ENCODE peak calls at places on chromosome 17, in eight cellular contexts. K is A549, C is adrenal gland, Q is stomach, M is heart left ventricle, V is IMR-90, F is transverse colon, U is lower leg skin. Y is an unnamed sample.

GRCh38 chr17:17681187-17681743 is at the start of gene RAI1:
- DNase-seq in K (peak), C (peak), Q (peak), M (peak), V (peak), F (peak), U (peak), Y (peak)

GRCh38 chr17:48795444-48796162 is 21.4 kb downstream of the TTLL6 start:
- DNase-seq in K (peak), C (no peak), Q (no peak), M (no peak), V (peak), F (peak), U (peak), Y (no peak)

GRCh38 chr17:59786536-59787319 is 79.3 kb downstream of the VMP1 start:
- DNase-seq in K (peak), C (peak), Q (peak), M (no peak), V (peak), F (peak), U (peak), Y (no peak)

GRCh38 chr17:82985973-82986372 is 93.4 kb upstream of the METRNL start:
- DNase-seq in K (no peak), C (no peak), Q (peak), M (peak), V (peak), F (peak), U (no peak), Y (no peak)

GRCh38 chr17:77163001-77163400 is 22.2 kb downstream of the SEC14L1 start:
- DNase-seq in K (no peak), C (no peak), Q (no peak), M (no peak), V (peak), F (peak), U (no peak), Y (no peak)

GRCh38 chr17:49508061-49508865 is 13.2 kb downstream of the NGFR start:
- DNase-seq in K (peak), C (no peak), Q (no peak), M (no peak), V (no peak), F (no peak), U (peak), Y (no peak)

GRCh38 chr17:54836723-54837462 is 63.8 kb upstream of the TOM1L1 start:
- DNase-seq in K (no peak), C (no peak), Q (no peak), M (no peak), V (no peak), F (no peak), U (no peak), Y (no peak)

GRCh38 chr17:81094744-81095607 is 60.0 kb downstream of the BAIAP2 start:
- DNase-seq in K (peak), C (peak), Q (peak), M (peak), V (peak), F (peak), U (peak), Y (peak)

GRCh38 chr17:30021708-30022317 is 80.4 kb downstream of the EFCAB5 start:
- DNase-seq in K (peak), C (peak), Q (peak), M (no peak), V (peak), F (no peak), U (peak), Y (no peak)

GRCh38 chr17:32854834-32855389 is 22.0 kb downstream of the MYO1D start:
- DNase-seq in K (no peak), C (no peak), Q (no peak), M (no peak), V (no peak), F (no peak), U (no peak), Y (no peak)

GRCh38 chr17:76789235-76789788 is 51.4 kb downstream of the MFSD11 start:
- DNase-seq in K (no peak), C (no peak), Q (no peak), M (no peak), V (no peak), F (no peak), U (no peak), Y (no peak)

GRCh38 chr17:72373910-72374741 is 253.3 kb downstream of the SOX9 start:
- DNase-seq in K (no peak), C (no peak), Q (no peak), M (no peak), V (peak), F (no peak), U (no peak), Y (peak)

GRCh38 chr17:69539781-69540319 is 125.4 kb downstream of the MAP2K6 start:
- DNase-seq in K (peak), C (no peak), Q (no peak), M (no peak), V (peak), F (no peak), U (no peak), Y (no peak)

DNA sequence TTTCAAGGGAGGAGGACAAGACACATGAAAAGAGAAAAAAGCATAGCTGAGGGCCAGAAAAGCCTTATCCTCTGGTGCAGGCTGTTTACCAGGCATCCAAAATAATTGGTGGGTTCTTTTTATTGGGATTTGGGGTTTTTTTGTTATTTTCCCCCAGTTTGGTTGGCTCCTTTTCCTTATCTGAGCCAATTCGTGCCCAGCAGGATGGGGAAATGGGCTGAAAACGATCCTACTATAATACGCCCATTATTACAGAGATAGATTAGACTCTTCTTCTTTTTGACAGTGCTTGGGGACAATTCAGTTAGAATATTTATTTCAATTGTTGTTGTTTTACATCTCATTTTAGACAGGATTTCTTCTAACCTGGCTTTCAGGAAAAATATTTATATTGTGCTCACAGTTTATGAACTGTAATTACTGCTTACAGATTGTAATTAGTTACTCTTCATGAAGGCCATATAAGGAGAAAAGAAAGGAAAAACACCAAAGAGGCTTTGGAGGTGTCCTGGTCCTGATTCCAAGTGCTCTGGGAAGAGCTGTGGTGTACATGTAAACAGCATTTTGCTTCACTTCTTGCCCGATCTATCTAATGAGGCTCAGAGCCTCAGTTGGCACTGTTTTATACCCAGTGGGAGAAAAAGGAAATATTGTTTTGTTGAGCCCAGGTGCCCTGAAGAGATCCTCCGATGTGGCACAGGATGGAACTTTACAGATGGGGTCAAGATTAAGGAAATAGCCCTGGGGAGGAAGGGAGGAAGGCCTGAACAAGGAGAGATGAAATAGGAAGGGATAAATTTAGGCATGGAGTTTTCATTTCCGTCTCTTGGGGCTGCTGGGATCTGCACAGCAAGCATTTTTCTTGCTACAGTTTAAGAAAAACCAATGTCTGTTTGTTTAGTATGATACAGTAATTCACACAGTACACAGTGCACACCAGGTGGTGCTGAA is 611 bp upstream of the ANKRD40 start:
- DNase-seq in K (peak), C (no peak), Q (no peak), M (no peak), V (no peak), F (no peak), U (no peak), Y (no peak)
- TF ChIP-seq POLR2A in K (no peak), C (no peak), Q (no peak), M (no peak), V (no peak), F (peak), U (no peak), Y (peak)

GRCh38 chr17:64028874-64029464 is 8.5 kb upstream of the ICAM2 start:
- DNase-seq in K (peak), C (peak), Q (peak), M (peak), V (peak), F (peak), U (peak), Y (no peak)
- TF ChIP-seq CTCF in K (peak), C (peak), Q (no peak), M (peak), V (peak), F (peak), U (no peak), Y (peak)

GRCh38 chr17:58324409-58325288 is 3.9 kb downstream of the TSPOAP1 start:
- DNase-seq in K (no peak), C (peak), Q (peak), M (peak), V (peak), F (peak), U (no peak), Y (no peak)
- TF ChIP-seq POLR2A in K (no peak), C (peak), Q (no peak), M (no peak), V (no peak), F (no peak), U (no peak), Y (no peak)

GRCh38 chr17:50908860-50909764 is 43.0 kb upstream of the TOB1 start:
- DNase-seq in K (no peak), C (no peak), Q (peak), M (peak), V (no peak), F (no peak), U (peak), Y (peak)
- TF ChIP-seq CTCF in K (no peak), C (no peak), Q (no peak), M (no peak), V (no peak), F (no peak), U (no peak), Y (no peak)